ENCODE peak calls at places on chromosomes 2 and 18, in nine cellular contexts. One of them, this sample, is unnamed.

GRCh38 chr2:40371525-40372277 is 80.2 kb downstream of the SLC8A1 start:
- DNase-seq in germinal center: no peak
- DNase-seq in stimulated activated CD4-positive, alpha-beta T cell treated with anti-CD3 and anti-CD28 coated beads, Interleukin-2, amount 100 ng/mL, for 48 hours: no peak
- DNase-seq in activated CD4-positive, alpha-beta T cell treated with anti-CD3 and anti-CD28 coated beads, Interleukin-2, amount 50 U/mL, for 24 hours: no peak
- DNase-seq in thoracic aorta: peak; percentile 8
- DNase-seq in kidney glomerular epithelial cell: peak; percentile 58
- DNase-seq in GM23248: peak; percentile 91
- DNase-seq in tibial nerve: no peak
- DNase-seq in GM12891: no peak
- DNase-seq in this sample: no peak

GRCh38 chr2:174033163-174033550 is 68.0 kb upstream of the SP3 start:
- DNase-seq in thoracic aorta: no peak
- DNase-seq in GM12891: no peak
- DNase-seq in GM23248: no peak
- DNase-seq in activated CD4-positive, alpha-beta T cell treated with anti-CD3 and anti-CD28 coated beads, Interleukin-2, amount 50 U/mL, for 24 hours: no peak
- DNase-seq in kidney glomerular epithelial cell: no peak
- DNase-seq in germinal center: no peak
- DNase-seq in stimulated activated CD4-positive, alpha-beta T cell treated with anti-CD3 and anti-CD28 coated beads, Interleukin-2, amount 100 ng/mL, for 48 hours: no peak
- DNase-seq in tibial nerve: no peak
- DNase-seq in this sample: no peak

GRCh38 chr2:160301420-160301819 is 101.3 kb upstream of the ITGB6 start:
- DNase-seq in tibial nerve: no peak
- DNase-seq in kidney glomerular epithelial cell: no peak
- DNase-seq in GM12891: no peak
- DNase-seq in GM23248: peak; percentile 84
- DNase-seq in stimulated activated CD4-positive, alpha-beta T cell treated with anti-CD3 and anti-CD28 coated beads, Interleukin-2, amount 100 ng/mL, for 48 hours: no peak
- DNase-seq in thoracic aorta: no peak
- DNase-seq in germinal center: no peak
- DNase-seq in activated CD4-positive, alpha-beta T cell treated with anti-CD3 and anti-CD28 coated beads, Interleukin-2, amount 50 U/mL, for 24 hours: no peak
- DNase-seq in this sample: no peak

GRCh38 chr2:74919827-74920226 is 38.6 kb upstream of the POLE4 start:
- DNase-seq in tibial nerve: peak; percentile 42
- DNase-seq in stimulated activated CD4-positive, alpha-beta T cell treated with anti-CD3 and anti-CD28 coated beads, Interleukin-2, amount 100 ng/mL, for 48 hours: peak; percentile 75
- DNase-seq in GM23248: peak; percentile 62
- DNase-seq in activated CD4-positive, alpha-beta T cell treated with anti-CD3 and anti-CD28 coated beads, Interleukin-2, amount 50 U/mL, for 24 hours: peak; percentile 52
- DNase-seq in GM12891: peak; percentile 67
- DNase-seq in thoracic aorta: no peak
- DNase-seq in kidney glomerular epithelial cell: peak; percentile 23
- DNase-seq in germinal center: peak; percentile 79
- DNase-seq in this sample: peak; percentile 64

GRCh38 chr2:86787701-86788100 is 3.0 kb downstream of the CD8A start:
- DNase-seq in thoracic aorta: no peak
- DNase-seq in stimulated activated CD4-positive, alpha-beta T cell treated with anti-CD3 and anti-CD28 coated beads, Interleukin-2, amount 100 ng/mL, for 48 hours: no peak
- DNase-seq in GM12891: no peak
- DNase-seq in germinal center: no peak
- DNase-seq in activated CD4-positive, alpha-beta T cell treated with anti-CD3 and anti-CD28 coated beads, Interleukin-2, amount 50 U/mL, for 24 hours: no peak
- DNase-seq in kidney glomerular epithelial cell: no peak
- DNase-seq in GM23248: no peak
- DNase-seq in tibial nerve: no peak
- DNase-seq in this sample: no peak

GRCh38 chr2:111133603-111134002 is 12.9 kb downstream of the BCL2L11 start:
- DNase-seq in activated CD4-positive, alpha-beta T cell treated with anti-CD3 and anti-CD28 coated beads, Interleukin-2, amount 50 U/mL, for 24 hours: no peak
- DNase-seq in GM23248: no peak
- DNase-seq in tibial nerve: no peak
- DNase-seq in thoracic aorta: no peak
- DNase-seq in GM12891: no peak
- DNase-seq in germinal center: no peak
- DNase-seq in stimulated activated CD4-positive, alpha-beta T cell treated with anti-CD3 and anti-CD28 coated beads, Interleukin-2, amount 100 ng/mL, for 48 hours: no peak
- DNase-seq in kidney glomerular epithelial cell: no peak
- DNase-seq in this sample: no peak

GRCh38 chr2:238120463-238121298 is 17.8 kb upstream of the KLHL30 start:
- DNase-seq in germinal center: no peak
- DNase-seq in activated CD4-positive, alpha-beta T cell treated with anti-CD3 and anti-CD28 coated beads, Interleukin-2, amount 50 U/mL, for 24 hours: no peak
- DNase-seq in thoracic aorta: no peak
- DNase-seq in stimulated activated CD4-positive, alpha-beta T cell treated with anti-CD3 and anti-CD28 coated beads, Interleukin-2, amount 100 ng/mL, for 48 hours: no peak
- DNase-seq in kidney glomerular epithelial cell: no peak
- DNase-seq in tibial nerve: no peak
- DNase-seq in GM12891: no peak
- DNase-seq in GM23248: no peak
- DNase-seq in this sample: no peak

GRCh38 chr2:37627715-37628114 is 43.7 kb downstream of the CDC42EP3 start:
- DNase-seq in thoracic aorta: no peak
- DNase-seq in tibial nerve: no peak
- DNase-seq in kidney glomerular epithelial cell: no peak
- DNase-seq in germinal center: no peak
- DNase-seq in GM12891: no peak
- DNase-seq in activated CD4-positive, alpha-beta T cell treated with anti-CD3 and anti-CD28 coated beads, Interleukin-2, amount 50 U/mL, for 24 hours: no peak
- DNase-seq in GM23248: peak; percentile 93
- DNase-seq in stimulated activated CD4-positive, alpha-beta T cell treated with anti-CD3 and anti-CD28 coated beads, Interleukin-2, amount 100 ng/mL, for 48 hours: no peak
- DNase-seq in this sample: no peak

GRCh38 chr2:126792186-126792585 is 106.5 kb upstream of the TEX51 start:
- DNase-seq in GM23248: no peak
- DNase-seq in germinal center: no peak
- DNase-seq in kidney glomerular epithelial cell: no peak
- DNase-seq in thoracic aorta: no peak
- DNase-seq in GM12891: no peak
- DNase-seq in tibial nerve: no peak
- DNase-seq in activated CD4-positive, alpha-beta T cell treated with anti-CD3 and anti-CD28 coated beads, Interleukin-2, amount 50 U/mL, for 24 hours: no peak
- DNase-seq in stimulated activated CD4-positive, alpha-beta T cell treated with anti-CD3 and anti-CD28 coated beads, Interleukin-2, amount 100 ng/mL, for 48 hours: no peak
- DNase-seq in this sample: no peak

GRCh38 chr2:191486584-191487320 is 191.2 kb upstream of the NABP1 start:
- DNase-seq in GM23248: peak; percentile 99
- DNase-seq in GM12891: no peak
- DNase-seq in thoracic aorta: no peak
- DNase-seq in tibial nerve: no peak
- DNase-seq in kidney glomerular epithelial cell: peak; percentile 99
- DNase-seq in activated CD4-positive, alpha-beta T cell treated with anti-CD3 and anti-CD28 coated beads, Interleukin-2, amount 50 U/mL, for 24 hours: no peak
- DNase-seq in germinal center: no peak
- DNase-seq in stimulated activated CD4-positive, alpha-beta T cell treated with anti-CD3 and anti-CD28 coated beads, Interleukin-2, amount 100 ng/mL, for 48 hours: no peak
- DNase-seq in this sample: no peak

GRCh38 chr2:112669667-112670066 is 23.9 kb downstream of the SLC20A1 start:
- DNase-seq in activated CD4-positive, alpha-beta T cell treated with anti-CD3 and anti-CD28 coated beads, Interleukin-2, amount 50 U/mL, for 24 hours: no peak
- DNase-seq in GM12891: no peak
- DNase-seq in thoracic aorta: no peak
- DNase-seq in GM23248: no peak
- DNase-seq in germinal center: no peak
- DNase-seq in kidney glomerular epithelial cell: no peak
- DNase-seq in stimulated activated CD4-positive, alpha-beta T cell treated with anti-CD3 and anti-CD28 coated beads, Interleukin-2, amount 100 ng/mL, for 48 hours: no peak
- DNase-seq in tibial nerve: no peak
- DNase-seq in this sample: no peak

GRCh38 chr2:103451283-103451682 is 689.5 kb downstream of the TMEM182 start:
- DNase-seq in tibial nerve: no peak
- DNase-seq in germinal center: no peak
- DNase-seq in kidney glomerular epithelial cell: no peak
- DNase-seq in stimulated activated CD4-positive, alpha-beta T cell treated with anti-CD3 and anti-CD28 coated beads, Interleukin-2, amount 100 ng/mL, for 48 hours: no peak
- DNase-seq in activated CD4-positive, alpha-beta T cell treated with anti-CD3 and anti-CD28 coated beads, Interleukin-2, amount 50 U/mL, for 24 hours: no peak
- DNase-seq in GM12891: no peak
- DNase-seq in thoracic aorta: no peak
- DNase-seq in GM23248: no peak
- DNase-seq in this sample: no peak

GRCh38 chr2:50975546-50975945 is 56.4 kb downstream of the NRXN1 start:
- DNase-seq in GM23248: no peak
- DNase-seq in germinal center: no peak
- DNase-seq in tibial nerve: no peak
- DNase-seq in kidney glomerular epithelial cell: no peak
- DNase-seq in GM12891: no peak
- DNase-seq in activated CD4-positive, alpha-beta T cell treated with anti-CD3 and anti-CD28 coated beads, Interleukin-2, amount 50 U/mL, for 24 hours: no peak
- DNase-seq in thoracic aorta: no peak
- DNase-seq in stimulated activated CD4-positive, alpha-beta T cell treated with anti-CD3 and anti-CD28 coated beads, Interleukin-2, amount 100 ng/mL, for 48 hours: no peak
- DNase-seq in this sample: no peak

GRCh38 chr18:512957-513356 is 12.5 kb upstream of the COLEC12 start:
- DNase-seq in activated CD4-positive, alpha-beta T cell treated with anti-CD3 and anti-CD28 coated beads, Interleukin-2, amount 50 U/mL, for 24 hours: no peak
- DNase-seq in germinal center: no peak
- DNase-seq in thoracic aorta: no peak
- DNase-seq in kidney glomerular epithelial cell: no peak
- DNase-seq in tibial nerve: no peak
- DNase-seq in GM12891: no peak
- DNase-seq in GM23248: no peak
- DNase-seq in stimulated activated CD4-positive, alpha-beta T cell treated with anti-CD3 and anti-CD28 coated beads, Interleukin-2, amount 100 ng/mL, for 48 hours: no peak
- DNase-seq in this sample: no peak

GRCh38 chr2:109126501-109126860 is 2.5 kb upstream of the SH3RF3 start:
- DNase-seq in GM12891: no peak
- DNase-seq in kidney glomerular epithelial cell: no peak
- DNase-seq in activated CD4-positive, alpha-beta T cell treated with anti-CD3 and anti-CD28 coated beads, Interleukin-2, amount 50 U/mL, for 24 hours: no peak
- DNase-seq in GM23248: peak; percentile 93
- DNase-seq in germinal center: no peak
- DNase-seq in tibial nerve: no peak
- DNase-seq in thoracic aorta: no peak
- DNase-seq in stimulated activated CD4-positive, alpha-beta T cell treated with anti-CD3 and anti-CD28 coated beads, Interleukin-2, amount 100 ng/mL, for 48 hours: no peak
- DNase-seq in this sample: no peak

GRCh38 chr2:64905338-64906024 is 83.7 kb upstream of the SLC1A4 start:
- DNase-seq in germinal center: no peak
- DNase-seq in kidney glomerular epithelial cell: no peak
- DNase-seq in activated CD4-positive, alpha-beta T cell treated with anti-CD3 and anti-CD28 coated beads, Interleukin-2, amount 50 U/mL, for 24 hours: no peak
- DNase-seq in GM12891: no peak
- DNase-seq in stimulated activated CD4-positive, alpha-beta T cell treated with anti-CD3 and anti-CD28 coated beads, Interleukin-2, amount 100 ng/mL, for 48 hours: no peak
- DNase-seq in GM23248: peak; percentile 33
- DNase-seq in thoracic aorta: no peak
- DNase-seq in tibial nerve: no peak
- DNase-seq in this sample: no peak

GRCh38 chr2:37985333-37985732 is 60.2 kb downstream of the RMDN2 start:
- DNase-seq in GM12891: no peak
- DNase-seq in GM23248: peak; percentile 82
- DNase-seq in germinal center: no peak
- DNase-seq in thoracic aorta: no peak
- DNase-seq in kidney glomerular epithelial cell: no peak
- DNase-seq in activated CD4-positive, alpha-beta T cell treated with anti-CD3 and anti-CD28 coated beads, Interleukin-2, amount 50 U/mL, for 24 hours: no peak
- DNase-seq in tibial nerve: no peak
- DNase-seq in stimulated activated CD4-positive, alpha-beta T cell treated with anti-CD3 and anti-CD28 coated beads, Interleukin-2, amount 100 ng/mL, for 48 hours: no peak
- DNase-seq in this sample: no peak

GRCh38 chr2:1674766-1675397 is 69.4 kb downstream of the PXDN start:
- DNase-seq in kidney glomerular epithelial cell: no peak
- DNase-seq in thoracic aorta: no peak
- DNase-seq in tibial nerve: no peak
- DNase-seq in stimulated activated CD4-positive, alpha-beta T cell treated with anti-CD3 and anti-CD28 coated beads, Interleukin-2, amount 100 ng/mL, for 48 hours: no peak
- DNase-seq in GM23248: no peak
- DNase-seq in GM12891: no peak
- DNase-seq in activated CD4-positive, alpha-beta T cell treated with anti-CD3 and anti-CD28 coated beads, Interleukin-2, amount 50 U/mL, for 24 hours: no peak
- DNase-seq in germinal center: no peak
- DNase-seq in this sample: no peak

This sample was measured in GM18507.